ENCODE peak calls at places on chromosomes 12 and 14, in nine cellular contexts. J is HepG2, M is transverse colon, Q is prostate gland, D is K562, Z is sigmoid colon, G is HCT116, X is spleen, K is GM12892. Y is an unnamed sample.

GRCh38 chr12:125853670-125854069 is 788.4 kb downstream of the AACS start:
- DNase-seq in J (no peak), M (no peak), Q (no peak), D (no peak), Z (no peak), G (no peak), X (no peak), K (no peak), Y (no peak)

GRCh38 chr12:110698171-110698902 is 9.4 kb upstream of the HVCN1 start:
- DNase-seq in J (peak), M (peak), Q (peak), D (peak), Z (peak), G (peak), X (peak), K (peak), Y (peak)

GRCh38 chr14:105945891-105946290 is 419.5 kb downstream of the TMEM121 start:
- DNase-seq in J (no peak), M (no peak), Q (no peak), D (no peak), Z (no peak), G (no peak), X (no peak), K (no peak), Y (no peak)

GRCh38 chr12:50732591-50732990 is 31.3 kb upstream of the ATF1 start:
- DNase-seq in J (no peak), M (no peak), Q (no peak), D (no peak), Z (no peak), G (peak), X (no peak), K (no peak), Y (no peak)

GRCh38 chr12:11758838-11759509 is 109.5 kb downstream of the ETV6 start:
- DNase-seq in J (no peak), M (peak), Q (no peak), D (no peak), Z (no peak), G (no peak), X (peak), K (no peak), Y (no peak)

GRCh38 chr12:52216107-52216506 is 16.9 kb upstream of the KRT7 start:
- DNase-seq in J (no peak), M (no peak), Q (no peak), D (no peak), Z (peak), G (no peak), X (peak), K (no peak), Y (no peak)

GRCh38 chr12:121240484-121241202 is 30.7 kb downstream of the P2RX4 start:
- DNase-seq in J (no peak), M (peak), Q (peak), D (peak), Z (peak), G (no peak), X (peak), K (no peak), Y (no peak)

GRCh38 chr14:92607251-92607650 is 93.7 kb downstream of the RIN3 start:
- DNase-seq in J (no peak), M (no peak), Q (no peak), D (no peak), Z (no peak), G (no peak), X (no peak), K (no peak), Y (no peak)

GRCh38 chr12:113929312-113929989 is 36.7 kb downstream of the RBM19 start:
- DNase-seq in J (no peak), M (no peak), Q (no peak), D (no peak), Z (no peak), G (no peak), X (no peak), K (no peak), Y (no peak)

GRCh38 chr12:86290615-86291014 is 34.4 kb upstream of the MGAT4C start:
- DNase-seq in J (no peak), M (no peak), Q (no peak), D (no peak), Z (no peak), G (no peak), X (no peak), K (no peak), Y (no peak)

GRCh38 chr12:57096748-57097553 is 8.0 kb downstream of the NAB2 start:
- DNase-seq in J (no peak), M (no peak), Q (no peak), D (peak), Z (no peak), G (no peak), X (no peak), K (no peak), Y (no peak)

GRCh38 chr12:106629797-106630669 is 47.2 kb downstream of the RFX4 start:
- DNase-seq in J (no peak), M (no peak), Q (no peak), D (no peak), Z (no peak), G (no peak), X (no peak), K (no peak), Y (no peak)

GRCh38 chr14:106044949-106045596 is 518.7 kb downstream of the TMEM121 start:
- DNase-seq in J (peak), M (peak), Q (no peak), D (peak), Z (no peak), G (peak), X (peak), K (peak), Y (peak)

GRCh38 chr12:24945822-24946221 is 3.1 kb downstream of the BCAT1 start:
- DNase-seq in J (no peak), M (no peak), Q (no peak), D (no peak), Z (no peak), G (no peak), X (no peak), K (no peak), Y (no peak)

GRCh38 chr12:40697566-40698257 is 5.5 kb downstream of the CNTN1 start:
- DNase-seq in J (no peak), M (no peak), Q (peak), D (no peak), Z (no peak), G (no peak), X (no peak), K (no peak), Y (no peak)

GRCh38 chr12:40691913-40692616 is at the start of gene CNTN1:
- DNase-seq in J (no peak), M (peak), Q (peak), D (no peak), Z (peak), G (peak), X (peak), K (no peak), Y (peak)

GRCh38 chr12:40692617-40693502 is 621 bp downstream of the CNTN1 start:
- DNase-seq in J (no peak), M (no peak), Q (peak), D (no peak), Z (peak), G (no peak), X (peak), K (no peak), Y (no peak)

GRCh38 chr12:40689576-40689975 is 2.7 kb upstream of the CNTN1 start:
- DNase-seq in J (no peak), M (no peak), Q (no peak), D (no peak), Z (no peak), G (no peak), X (no peak), K (no peak), Y (no peak)

DNA sequence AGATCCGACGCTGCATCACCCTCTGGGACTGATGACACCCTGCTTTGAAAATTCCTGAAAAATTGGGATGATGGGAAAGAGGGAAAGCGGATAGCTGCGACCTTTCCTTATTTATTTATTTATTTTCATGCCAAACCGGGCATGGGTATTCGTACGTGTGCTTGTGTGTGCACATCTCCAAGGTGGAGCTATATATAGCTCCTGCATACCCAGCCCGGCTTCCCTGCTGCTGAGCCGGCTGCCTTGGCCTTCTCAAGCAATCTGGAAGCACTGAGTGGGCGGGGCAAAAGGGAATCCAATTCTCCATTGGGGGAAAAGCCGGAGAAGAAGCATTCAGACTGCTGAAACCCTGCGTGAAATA is 1.2 kb downstream of the CNTN1 start:
- DNase-seq in J (no peak), M (no peak), Q (peak), D (no peak), Z (peak), G (peak), X (no peak), K (no peak), Y (no peak)
- TF ChIP-seq POLR2AphosphoS5 in J (no peak), M (no peak), Q (no peak), D (no peak), Z (no peak), G (no peak), X (no peak), K (no peak), Y (no peak)

DNA sequence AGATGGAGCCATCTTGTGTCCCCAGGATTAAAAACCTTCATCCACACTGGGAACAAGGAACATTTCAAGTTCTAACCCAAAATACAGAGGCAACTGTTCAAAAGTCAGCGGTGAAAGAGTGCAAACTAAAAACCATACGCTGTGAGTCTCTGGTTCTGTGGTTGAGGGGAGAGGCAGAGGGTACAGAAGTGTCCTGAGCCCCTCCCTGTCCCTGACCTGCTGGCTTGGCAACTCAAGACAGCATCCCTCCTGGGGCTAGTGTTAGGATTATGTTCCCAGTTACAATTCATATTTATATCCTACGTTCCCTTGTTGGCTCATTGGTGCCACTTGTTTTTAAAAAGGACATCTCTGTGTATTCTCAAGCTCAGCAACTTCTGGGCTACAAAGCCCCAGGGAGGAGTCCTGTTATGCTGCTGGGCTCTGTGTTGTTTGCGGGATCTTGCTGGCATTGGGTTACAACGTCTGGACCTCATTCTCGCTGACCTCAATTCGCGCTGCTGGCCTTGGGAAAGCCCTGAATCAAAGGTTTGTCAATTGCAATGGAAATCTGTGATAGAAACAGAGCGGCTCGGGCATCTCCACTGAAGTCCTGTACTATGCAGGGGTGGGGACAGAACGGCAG is 420.8 kb downstream of the FUT8 start:
- DNase-seq in J (no peak), M (no peak), Q (no peak), D (no peak), Z (no peak), G (no peak), X (no peak), K (no peak), Y (no peak)
- TF ChIP-seq POLR2A in J (no peak), M (no peak), Q (no peak), D (no peak), Z (no peak), G (no peak), X (no peak), K (no peak), Y (no peak)

DNA sequence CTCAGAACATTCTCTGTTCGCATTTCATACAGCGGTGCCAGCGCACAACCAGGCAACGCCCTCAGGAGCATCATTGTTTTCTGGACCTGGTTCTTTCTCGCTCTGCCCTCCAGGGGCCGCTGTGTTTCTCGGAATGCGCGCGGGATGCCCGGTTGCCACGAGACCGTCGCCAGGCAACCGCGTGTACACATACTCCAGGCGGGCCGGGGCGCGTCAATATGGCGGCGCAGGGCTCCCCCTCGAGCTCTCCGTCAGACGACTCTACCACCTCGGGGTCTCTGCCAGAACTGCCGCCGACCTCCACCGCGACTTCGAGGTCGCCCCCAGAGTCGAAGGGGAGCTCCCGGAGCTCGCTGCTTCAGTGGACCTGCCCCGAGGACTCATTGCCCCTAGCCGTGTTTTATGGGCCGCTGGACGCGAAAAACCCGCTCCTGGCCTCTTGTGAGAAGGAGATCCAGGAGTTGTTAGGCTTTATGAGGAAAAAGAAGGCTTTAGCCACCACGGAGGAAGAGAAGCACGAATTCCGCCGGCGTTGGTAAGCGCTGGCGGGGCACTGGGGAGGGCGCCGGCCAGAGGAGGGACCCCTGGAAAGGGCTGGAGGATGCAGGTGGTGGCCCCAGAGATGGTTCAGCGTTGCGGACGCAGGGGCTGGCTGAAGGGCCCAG is at the start of gene CFAP54:
- DNase-seq in J (peak), M (peak), Q (peak), D (peak), Z (peak), G (peak), X (peak), K (peak), Y (peak)
- TF ChIP-seq POLR2AphosphoS5 in J (no peak), M (peak), Q (peak), D (no peak), Z (peak), G (no peak), X (peak), K (no peak), Y (no peak)

DNA sequence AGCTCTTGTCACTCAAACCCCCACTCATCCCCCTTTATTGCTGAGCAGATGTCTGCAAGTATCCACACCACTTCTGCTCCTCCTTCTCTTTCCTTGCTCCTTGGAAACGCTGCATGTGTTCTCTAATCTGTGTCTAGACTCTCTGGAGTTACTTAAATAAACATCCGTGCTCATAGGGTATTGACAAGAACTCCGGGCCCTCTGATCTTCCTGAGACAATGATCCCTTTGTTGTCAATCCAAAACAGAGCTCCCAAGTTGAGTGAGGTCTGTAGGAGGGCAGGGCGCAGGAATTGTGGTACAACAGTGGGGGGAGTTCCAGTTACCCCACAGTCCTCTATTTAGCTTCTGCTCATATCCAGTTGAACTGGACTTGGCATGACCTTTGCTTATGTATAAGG is 489.0 kb downstream of the SNAPC1 start:
- DNase-seq in J (peak), M (no peak), Q (no peak), D (no peak), Z (no peak), G (no peak), X (no peak), K (no peak), Y (no peak)
- TF ChIP-seq POLR2A in J (no peak), M (no peak), Q (no peak), D (no peak), Z (no peak), G (no peak), X (no peak), K (no peak), Y (no peak)

GRCh38 chr12:65827827-65828231 is 3.5 kb downstream of the HMGA2 start:
- DNase-seq in J (peak), M (no peak), Q (no peak), D (no peak), Z (no peak), G (no peak), X (no peak), K (no peak), Y (no peak)
- TF ChIP-seq POLR2AphosphoS5 in J (no peak), M (no peak), Q (no peak), D (no peak), Z (no peak), G (peak), X (no peak), K (no peak), Y (no peak)

GRCh38 chr12:20260864-20261263 is 107.5 kb upstream of the PDE3A start:
- DNase-seq in J (no peak), M (no peak), Q (no peak), D (no peak), Z (no peak), G (no peak), X (no peak), K (no peak), Y (no peak)
- TF ChIP-seq POLR2A in J (no peak), M (no peak), Q (no peak), D (no peak), Z (no peak), G (no peak), X (no peak), K (no peak), Y (no peak)

DNA sequence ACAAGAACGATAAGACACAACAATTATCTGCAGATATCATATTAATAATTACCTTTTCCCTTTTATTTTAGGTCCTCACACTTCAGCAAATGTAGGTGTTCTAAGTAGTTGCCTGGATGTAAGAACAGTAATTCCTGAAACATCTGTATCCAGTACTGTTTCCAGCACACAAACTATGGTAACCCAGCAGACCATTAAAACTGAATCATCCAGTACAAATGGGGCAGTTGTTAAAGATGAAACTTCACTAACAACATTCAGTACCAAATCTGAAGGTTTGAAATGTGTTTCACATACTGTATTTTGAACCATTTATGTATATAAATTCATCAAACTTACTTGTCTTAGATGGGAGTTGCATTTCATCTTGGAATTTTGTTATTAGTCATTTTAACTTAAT is 31.0 kb downstream of the HCFC2 start:
- DNase-seq in J (no peak), M (no peak), Q (no peak), D (no peak), Z (no peak), G (no peak), X (no peak), K (no peak), Y (no peak)
- TF ChIP-seq POLR2AphosphoS5 in J (no peak), M (no peak), Q (no peak), D (no peak), Z (no peak), G (no peak), X (no peak), K (no peak), Y (no peak)

GRCh38 chr12:14514154-14514842 is 53.4 kb downstream of the PLBD1 start:
- DNase-seq in J (peak), M (peak), Q (peak), D (no peak), Z (no peak), G (peak), X (no peak), K (peak), Y (no peak)
- TF ChIP-seq POLR2A in J (no peak), M (no peak), Q (no peak), D (no peak), Z (no peak), G (no peak), X (no peak), K (no peak), Y (no peak)

Y was measured in GM12891.